ENCODE peak calls at places on chromosomes 13 and 19, in five cellular contexts. A is activated gamma-delta T cell treated with anti-CD3 and anti-CD28 coated beads, Interleukin-2, amount 50 U/mL, for 16 hours; G is midbrain; R is fibroblast of pulmonary artery; Q is ascending aorta. X is an unnamed sample.

GRCh38 chr13:37753776-37754175 is 115.8 kb downstream of the TRPC4 start:
- DNase-seq in Q (no peak), R (no peak), G (no peak), A (no peak), X (no peak)

GRCh38 chr13:44732503-44733098 is 156.5 kb upstream of the TSC22D1 start:
- DNase-seq in A (no peak), R (peak; percentile 42), Q (no peak), G (no peak), X (no peak)

GRCh38 chr13:41837668-41838067 is 123.2 kb downstream of the VWA8 start:
- DNase-seq in A (no peak), G (no peak), Q (no peak), R (peak; percentile 14), X (no peak)

GRCh38 chr13:23399254-23399796 is 34.2 kb downstream of the SACS start:
- DNase-seq in R (no peak), G (no peak), Q (no peak), A (no peak), X (no peak)

GRCh38 chr13:40215747-40216146 is 450.7 kb downstream of the FOXO1 start:
- DNase-seq in Q (no peak), A (no peak), R (no peak), G (no peak), X (no peak)

GRCh38 chr13:104773775-104774174 is 1707.6 kb upstream of the SLC10A2 start:
- DNase-seq in G (peak; percentile 0), A (no peak), Q (no peak), R (peak; percentile 70), X (peak; percentile 88)

GRCh38 chr19:46766569-46767317 is 20.5 kb upstream of the STRN4 start:
- DNase-seq in A (peak; percentile 46), Q (no peak), G (no peak), R (no peak), X (no peak)

GRCh38 chr19:16627194-16627927 is 643 bp downstream of the MED26 start:
- DNase-seq in A (no peak), Q (no peak), R (no peak), G (no peak), X (peak; percentile 38)

GRCh38 chr13:114143806-114144605 is 11.6 kb upstream of the RASA3 start:
- DNase-seq in G (no peak), A (no peak), R (no peak), Q (no peak), X (no peak)

GRCh38 chr19:2453431-2454025 is 3.2 kb downstream of the LMNB2 start:
- DNase-seq in R (no peak), A (no peak), Q (no peak), G (no peak), X (no peak)

GRCh38 chr13:61187471-61187870 is 228.2 kb downstream of the PCDH20 start:
- DNase-seq in G (no peak), R (no peak), A (no peak), Q (no peak), X (no peak)

GRCh38 chr19:17764348-17764747 is 13.1 kb downstream of the FCHO1 start:
- DNase-seq in G (no peak), A (no peak), R (no peak), Q (no peak), X (no peak)

GRCh38 chr19:10929402-10929794 is 787 bp downstream of the TIMM29 start:
- DNase-seq in Q (no peak), G (no peak), A (no peak), R (no peak), X (no peak)

GRCh38 chr19:19460258-19460731 is 54.8 kb downstream of the GATAD2A start:
- DNase-seq in R (no peak), Q (no peak), A (no peak), G (no peak), X (no peak)

GRCh38 chr19:40804783-40805242 is 5.8 kb downstream of the EGLN2 start:
- DNase-seq in A (no peak), G (no peak), Q (no peak), R (no peak), X (no peak)

GRCh38 chr13:65926750-65927171 is 1303.4 kb downstream of the PCDH9 start:
- DNase-seq in G (peak; percentile 10), A (no peak), Q (no peak), R (no peak), X (no peak)

GRCh38 chr13:61654501-61654900 is 238.9 kb upstream of the PCDH20 start:
- DNase-seq in G (no peak), R (peak; percentile 1), A (no peak), Q (no peak), X (no peak)

GRCh38 chr19:51493776-51494175 is 7.8 kb downstream of the SIGLEC12 start:
- DNase-seq in A (no peak), R (no peak), G (peak; percentile 2), Q (no peak), X (no peak)

GRCh38 chr13:45932611-45933182 is 81.1 kb upstream of the SIAH3 start:
- DNase-seq in Q (no peak), R (no peak), G (no peak), A (no peak), X (no peak)

GRCh38 chr13:35860661-35861060 is 270.5 kb downstream of the DCLK1 start:
- DNase-seq in R (peak; percentile 16), Q (no peak), A (no peak), G (no peak), X (no peak)

GRCh38 chr19:14400913-14401312 is 18.2 kb downstream of the DDX39A start:
- DNase-seq in A (no peak), G (no peak), R (peak; percentile 27), Q (no peak), X (no peak)

GRCh38 chr19:58021541-58022282 is 12.1 kb upstream of the ZSCAN1 start:
- DNase-seq in Q (no peak), A (peak; percentile 44), G (peak; percentile 73), R (peak; percentile 50), X (peak; percentile 45)

GRCh38 chr13:37476874-37477273 is 121.7 kb downstream of the POSTN start:
- DNase-seq in R (peak; percentile 28), G (no peak), A (no peak), Q (no peak), X (peak; percentile 42)

GRCh38 chr19:22617614-22618325 is 16.4 kb upstream of the ZNF492 start:
- DNase-seq in Q (no peak), A (no peak), G (no peak), R (no peak), X (no peak)

GRCh38 chr19:47637550-47637949 is 28.6 kb downstream of the BICRA start:
- DNase-seq in Q (no peak), R (peak; percentile 64), A (no peak), G (no peak), X (peak; percentile 56)

GRCh38 chr13:110323172-110323851 is 16.2 kb downstream of the COL4A2 start:
- DNase-seq in G (no peak), Q (no peak), A (no peak), R (no peak), X (peak; percentile 58)

GRCh38 chr13:79404985-79405384 is 1.1 kb downstream of the RBM26 start:
- DNase-seq in G (no peak), R (no peak), Q (no peak), A (no peak), X (peak; percentile 32)

GRCh38 chr19:1250374-1251232 is 2.2 kb downstream of the MIDN start:
- DNase-seq in Q (no peak), R (peak; percentile 82), G (peak; percentile 70), A (peak; percentile 43), X (peak; percentile 64)

GRCh38 chr19:47458672-47459071 is 13.0 kb downstream of the SLC8A2 start:
- DNase-seq in A (no peak), Q (no peak), R (no peak), G (no peak), X (no peak)

GRCh38 chr19:27858981-27859581 is 1353.9 kb downstream of the UQCRFS1 start:
- DNase-seq in A (no peak), R (no peak), G (no peak), Q (no peak), X (no peak)

GRCh38 chr13:65330287-65330686 is 1899.8 kb downstream of the PCDH9 start:
- DNase-seq in G (no peak), A (no peak), R (no peak), Q (no peak), X (no peak)

GRCh38 chr13:36151591-36151990 is 20.4 kb upstream of the DCLK1 start:
- DNase-seq in G (no peak), A (no peak), Q (no peak), R (no peak), X (no peak)

X was measured in adipocyte.